ENCODE peak calls at places on chromosome 13, in eight cellular contexts. K is neural progenitor cell, H is hepatocyte, M is PC-9, X is neuronal stem cell, Q is PC-3, W is OCI-LY7, O is endothelial cell of umbilical vein. B is an unnamed sample. For H3K9me3, the result is how much of the 10 kb centered on the place peaks cover.

GRCh38 chr13:45522571-45522970 is 57.8 kb downstream of the COG3 start:
- DNase-seq in K (no peak), H (no peak), M (no peak), X (no peak), Q (no peak), W (no peak), O (no peak), B (peak)

GRCh38 chr13:75724742-75725504 is 88.8 kb downstream of the LMO7 start:
- DNase-seq in K (no peak), H (no peak), M (peak), X (no peak), Q (peak), W (no peak), O (peak), B (no peak)

GRCh38 chr13:111126509-111126908 is 11.4 kb downstream of the ARHGEF7 start:
- DNase-seq in K (no peak), H (no peak), M (no peak), X (no peak), Q (no peak), W (no peak), O (no peak), B (no peak)

GRCh38 chr13:98405690-98406344 is 171.1 kb downstream of the STK24 start:
- DNase-seq in K (no peak), H (no peak), M (no peak), X (no peak), Q (no peak), W (no peak), O (no peak), B (no peak)

GRCh38 chr13:76812206-76812882 is 73.9 kb downstream of the KCTD12 start:
- DNase-seq in K (no peak), H (peak), M (no peak), X (no peak), Q (no peak), W (no peak), O (no peak), B (peak)

GRCh38 chr13:50629497-50629896 is 214.0 kb downstream of the DLEU7 start:
- DNase-seq in K (no peak), H (no peak), M (no peak), X (no peak), Q (no peak), W (no peak), O (peak), B (no peak)

GRCh38 chr13:112181336-112182051 is 114.5 kb downstream of the SOX1 start:
- DNase-seq in K (no peak), H (no peak), M (no peak), X (no peak), Q (no peak), W (no peak), O (no peak), B (no peak)

GRCh38 chr13:79862515-79862914 is 381.6 kb downstream of the NDFIP2 start:
- DNase-seq in K (no peak), H (no peak), M (no peak), X (no peak), Q (no peak), W (no peak), O (no peak), B (no peak)

GRCh38 chr13:95288899-95289500 is 12.3 kb downstream of the ABCC4 start:
- DNase-seq in K (no peak), H (no peak), M (no peak), X (no peak), Q (no peak), W (no peak), O (peak), B (no peak)

GRCh38 chr13:113989585-113990300 is 15.9 kb upstream of the C13orf46 start:
- DNase-seq in K (no peak), H (no peak), M (no peak), X (no peak), Q (no peak), W (no peak), O (no peak), B (no peak)

GRCh38 chr13:113120300-113121182 is 2.1 kb upstream of the F10 start:
- DNase-seq in K (no peak), H (no peak), M (no peak), X (no peak), Q (no peak), W (no peak), O (no peak), B (no peak)

GRCh38 chr13:104008571-104009435 is 942.6 kb upstream of the SLC10A2 start:
- DNase-seq in K (no peak), H (no peak), M (no peak), X (no peak), Q (peak), W (no peak), O (peak), B (no peak)

GRCh38 chr13:113959198-113959597 is 14.7 kb downstream of the C13orf46 start:
- DNase-seq in K (no peak), H (no peak), M (no peak), X (no peak), Q (no peak), W (no peak), O (peak), B (peak)

GRCh38 chr13:106083620-106084350 is 451.7 kb downstream of the EFNB2 start:
- DNase-seq in K (peak), H (peak), M (peak), X (no peak), Q (peak), W (no peak), O (peak), B (peak)

GRCh38 chr13:73158851-73159250 is 100.0 kb downstream of the KLF5 start:
- DNase-seq in K (no peak), H (no peak), M (no peak), X (no peak), Q (peak), W (no peak), O (peak), B (peak)

GRCh38 chr13:102461302-102461701 is 59.5 kb upstream of the FGF14 start:
- DNase-seq in K (no peak), H (no peak), M (no peak), X (no peak), Q (no peak), W (no peak), O (no peak), B (no peak)

GRCh38 chr13:111319998-111320911 is at the start of gene TEX29:
- DNase-seq in K (no peak), H (no peak), M (no peak), X (no peak), Q (no peak), W (no peak), O (no peak), B (no peak)

GRCh38 chr13:53028637-53029121 is at the start of gene OLFM4:
- DNase-seq in K (no peak), H (peak), M (no peak), X (no peak), Q (no peak), W (no peak), O (no peak), B (no peak)

GRCh38 chr13:67048793-67049150 is 181.4 kb downstream of the PCDH9 start:
- DNase-seq in K (no peak), H (no peak), M (no peak), X (no peak), Q (no peak), W (no peak), O (no peak), B (no peak)

GRCh38 chr13:67049744-67050143 is 180.4 kb downstream of the PCDH9 start:
- DNase-seq in K (no peak), H (no peak), M (no peak), X (no peak), Q (no peak), W (no peak), O (no peak), B (no peak)

GRCh38 chr13:67048084-67048792 is 181.9 kb downstream of the PCDH9 start:
- DNase-seq in K (peak), H (peak), M (no peak), X (no peak), Q (no peak), W (peak), O (peak), B (no peak)

DNA sequence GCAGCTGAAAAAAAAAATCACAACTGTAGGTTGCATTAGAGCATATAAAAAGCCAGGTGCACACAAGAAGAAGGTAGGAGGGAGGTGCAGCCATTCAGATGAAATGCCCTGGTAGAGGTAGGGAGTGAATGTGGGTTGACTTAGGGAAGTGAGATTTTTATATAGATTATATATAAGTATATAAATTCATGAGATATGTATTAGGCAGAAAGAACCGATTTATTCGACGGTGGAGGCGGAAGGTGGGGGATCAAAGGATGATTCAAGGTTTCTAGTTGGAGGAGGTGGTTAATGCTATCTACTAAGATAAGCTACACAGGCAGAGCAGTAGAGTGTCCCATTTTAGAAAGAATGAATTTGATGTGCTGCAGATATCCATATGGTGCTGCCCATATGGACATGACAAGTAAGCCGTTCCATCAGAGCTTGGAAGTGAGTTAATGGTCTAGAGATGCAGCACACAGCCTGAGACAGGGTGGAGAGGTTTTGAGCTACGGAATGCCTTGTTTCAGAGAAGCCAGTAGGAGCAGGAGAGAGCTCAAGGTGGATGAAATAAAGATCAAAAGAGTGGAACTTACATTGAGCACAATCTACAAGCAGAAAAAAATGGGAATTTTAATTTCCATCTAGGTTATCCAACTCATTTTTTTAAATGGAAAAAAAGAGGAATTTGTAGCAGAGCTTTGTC is 177.4 kb downstream of the PCDH9 start:
- DNase-seq in K (peak), H (no peak), M (no peak), X (no peak), Q (no peak), W (no peak), O (no peak), B (no peak)
- H3K4me2 ChIP-seq in K (no peak), H (no peak), M (no peak), X (no peak), Q (no peak), W (no peak), O (no peak), B (no peak)

DNA sequence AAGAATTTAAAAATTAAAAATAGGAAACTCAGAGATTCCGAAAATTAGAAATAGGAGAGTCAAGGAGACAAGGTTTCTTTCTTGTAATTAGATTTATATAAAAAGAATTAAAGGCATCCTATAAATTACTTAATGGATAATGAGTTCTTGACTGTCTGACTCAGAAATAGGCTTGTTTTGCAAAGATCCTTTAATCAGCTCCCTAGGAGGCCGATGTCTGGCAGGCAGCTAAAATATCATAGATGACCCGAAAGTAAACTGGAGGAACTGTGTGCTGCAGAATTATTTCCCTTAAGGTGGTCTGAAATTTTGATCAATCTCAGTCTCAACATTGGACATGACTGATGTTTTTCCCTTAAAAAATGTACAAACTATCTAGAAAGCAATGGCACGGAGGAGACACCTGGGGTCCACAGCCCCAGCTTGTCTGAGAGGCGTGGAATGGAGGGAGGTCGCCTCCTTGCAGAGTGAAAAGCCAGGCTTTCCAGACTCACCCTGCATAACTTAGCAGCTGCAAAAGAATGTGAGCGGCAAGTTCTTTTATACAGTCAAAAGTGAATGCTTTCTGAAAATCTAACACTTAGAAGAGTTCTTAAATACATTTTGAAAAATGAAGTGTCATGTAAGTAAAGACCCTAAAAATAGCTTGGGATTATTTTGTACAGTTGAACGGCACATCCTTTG is 44.7 kb downstream of the MBNL2 start:
- DNase-seq in K (peak), H (no peak), M (no peak), X (peak), Q (no peak), W (no peak), O (no peak), B (no peak)
- H3K4me3 ChIP-seq in K (no peak), H (no peak), M (no peak), X (no peak), Q (no peak), W (no peak), O (no peak), B (no peak)

GRCh38 chr13:21075303-21076264 is 14.2 kb upstream of the LATS2 start:
- DNase-seq in K (peak), H (peak), M (no peak), X (no peak), Q (no peak), W (no peak), O (peak), B (peak)

GRCh38 chr13:21076265-21076653 is 14.9 kb upstream of the LATS2 start:
- DNase-seq in K (no peak), H (no peak), M (no peak), X (no peak), Q (no peak), W (no peak), O (no peak), B (no peak)

GRCh38 chr13:21079206-21079605 is 17.8 kb upstream of the LATS2 start:
- DNase-seq in K (no peak), H (no peak), M (no peak), X (no peak), Q (no peak), W (no peak), O (no peak), B (no peak)

GRCh38 chr13:21078501-21078900 is 17.1 kb upstream of the LATS2 start:
- DNase-seq in K (no peak), H (no peak), M (no peak), X (no peak), Q (no peak), W (no peak), O (peak), B (peak)

DNA sequence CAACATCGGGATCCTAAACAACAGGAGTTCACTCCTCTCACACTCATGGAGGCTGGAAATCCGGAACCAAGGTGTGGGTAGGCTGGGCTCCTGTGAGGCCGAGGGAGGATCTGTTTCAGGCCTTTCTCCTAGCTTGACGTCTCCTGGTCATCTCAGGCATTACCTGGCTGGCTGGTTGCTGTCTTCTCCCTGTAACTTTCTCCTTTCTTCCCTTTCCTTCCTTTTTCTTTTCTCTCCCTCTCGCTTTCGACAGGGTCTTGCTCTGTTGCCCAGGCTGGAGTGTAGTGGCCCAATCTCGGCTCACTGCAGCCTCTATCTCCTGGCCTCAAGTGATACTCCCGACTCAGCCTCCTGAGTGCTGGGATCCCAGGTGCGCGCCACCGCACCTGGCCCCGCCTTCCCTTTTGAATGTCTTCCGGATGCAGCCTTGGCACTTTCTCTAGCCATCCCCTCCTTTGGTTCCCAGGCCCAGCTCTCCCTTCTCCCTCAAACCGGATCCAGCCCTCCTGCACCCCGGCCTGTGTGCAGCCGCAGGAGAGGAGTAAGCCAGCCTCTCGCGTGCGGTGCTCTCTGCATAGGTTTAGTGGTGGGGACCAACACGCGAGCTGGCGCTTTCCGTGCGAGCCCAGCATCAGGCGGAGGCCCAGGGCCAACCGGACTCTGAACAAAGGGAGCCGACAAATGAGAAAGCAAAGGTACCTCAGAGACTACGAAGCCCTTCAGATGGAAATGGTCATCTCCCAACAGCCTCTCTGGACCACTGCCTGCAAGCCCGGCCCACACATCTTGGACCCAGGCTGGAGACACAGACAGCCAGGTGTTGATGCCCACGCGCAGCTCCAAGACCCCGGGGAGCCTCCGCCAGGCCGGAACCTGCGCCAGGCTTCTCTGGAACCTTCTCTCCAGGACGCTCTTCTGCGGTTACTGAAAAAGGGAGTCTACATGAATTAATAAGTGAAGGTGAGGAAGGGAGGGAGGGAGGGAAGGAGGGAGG is 16.3 kb upstream of the LATS2 start:
- DNase-seq in K (no peak), H (no peak), M (no peak), X (no peak), Q (no peak), W (no peak), O (no peak), B (no peak)
- H3K9me3 ChIP-seq in K (under half), H (under half), M (under half), X (under half), Q (under half), W (under half), O (under half), B (under half)

GRCh38 chr13:24626449-24626848 is 53.8 kb upstream of the ATP12A start:
- DNase-seq in K (no peak), H (no peak), M (no peak), X (no peak), Q (no peak), W (no peak), O (no peak), B (no peak)

GRCh38 chr13:24624801-24625231 is 55.4 kb upstream of the ATP12A start:
- DNase-seq in K (no peak), H (no peak), M (no peak), X (no peak), Q (no peak), W (no peak), O (no peak), B (no peak)

GRCh38 chr13:24627090-24627714 is 53.0 kb upstream of the ATP12A start:
- DNase-seq in K (peak), H (peak), M (no peak), X (peak), Q (peak), W (no peak), O (no peak), B (peak)

GRCh38 chr13:24625324-24625723 is 54.9 kb upstream of the ATP12A start:
- DNase-seq in K (no peak), H (no peak), M (no peak), X (no peak), Q (no peak), W (peak), O (no peak), B (no peak)

GRCh38 chr13:24625870-24626419 is 54.3 kb upstream of the ATP12A start:
- DNase-seq in K (no peak), H (no peak), M (no peak), X (no peak), Q (no peak), W (peak), O (no peak), B (peak)
- H3K4me2 ChIP-seq in K (no peak), H (no peak), M (no peak), X (no peak), Q (no peak), W (peak), O (no peak), B (no peak)

B was measured in GM23248.